ENCODE peak calls at places on chromosomes 4 and X, in seven cellular contexts. I is pancreas; B is cardiac fibroblast; Q is NCI-H2081; M is KBM-7; G is activated T-helper 1 cell treated with anti-CD3 and anti-CD28 coated beads, Interleukin-2, amount 50 U/mL, for 16 hours; J is activated naive CD4-positive, alpha-beta T cell treated with anti-CD3 and anti-CD28 coated beads, Interleukin-2, amount 10 ng/mL, durations not matched to agents 7 days and 5 days. L is an unnamed sample.

GRCh38 chrX:44223150-44223549 is 120.3 kb downstream of the EFHC2 start:
- DNase-seq in B (peak), J (no peak), Q (no peak), G (no peak), M (no peak), I (peak), L (no peak)

GRCh38 chrX:54358424-54359211 is 772 bp upstream of the WNK3 start:
- DNase-seq in B (peak), Q (peak), J (peak), M (peak), I (peak), G (peak), L (no peak)

GRCh38 chr4:54998991-54999390 is 126.4 kb downstream of the KDR start:
- DNase-seq in M (no peak), Q (no peak), G (no peak), B (peak), I (no peak), J (no peak), L (no peak)

GRCh38 chr4:165199722-165200121 is 7.6 kb upstream of the KLHL2 start:
- DNase-seq in Q (no peak), B (peak), M (no peak), G (no peak), J (no peak), I (peak), L (no peak)

GRCh38 chr4:186617921-186618320 is 62.6 kb upstream of the MTNR1A start:
- DNase-seq in M (no peak), J (no peak), I (no peak), B (peak), Q (no peak), G (no peak), L (no peak)

GRCh38 chr4:105613326-105613725 is 60.9 kb downstream of the ARHGEF38 start:
- DNase-seq in Q (peak), B (peak), I (no peak), G (no peak), M (no peak), J (no peak), L (peak)

GRCh38 chrX:41409006-41409405 is 38.1 kb upstream of the NYX start:
- DNase-seq in J (no peak), Q (no peak), G (no peak), M (no peak), I (no peak), B (no peak), L (no peak)

GRCh38 chrX:78384486-78384885 is 57.1 kb upstream of the CYSLTR1 start:
- DNase-seq in M (no peak), I (no peak), G (no peak), B (no peak), J (no peak), Q (no peak), L (no peak)